ENCODE peak calls at places on chromosomes 5 and 9, in nine cellular contexts. One of them, this sample, is unnamed.

GRCh38 chr9:129109952-129110739 is 447 bp downstream of the CRAT start:
- DNase-seq in CD8-positive, alpha-beta T cell: no peak
- DNase-seq in prostate gland: no peak
- DNase-seq in A549: peak; percentile 40
- DNase-seq in thoracic aorta: no peak
- DNase-seq in IMR-90: peak; percentile 28
- DNase-seq in psoas muscle: peak; percentile 57
- DNase-seq in suprapubic skin: no peak
- DNase-seq in astrocyte: no peak
- DNase-seq in this sample: peak; percentile 80

GRCh38 chr9:34522091-34522887 is 501 bp downstream of the ENHO start:
- DNase-seq in CD8-positive, alpha-beta T cell: no peak
- DNase-seq in prostate gland: no peak
- DNase-seq in A549: no peak
- DNase-seq in thoracic aorta: no peak
- DNase-seq in IMR-90: no peak
- DNase-seq in psoas muscle: no peak
- DNase-seq in suprapubic skin: no peak
- DNase-seq in astrocyte: no peak
- DNase-seq in this sample: no peak

GRCh38 chr5:168472329-168472728 is 13.9 kb upstream of the RARS1 start:
- DNase-seq in CD8-positive, alpha-beta T cell: no peak
- DNase-seq in prostate gland: no peak
- DNase-seq in A549: no peak
- DNase-seq in thoracic aorta: no peak
- DNase-seq in IMR-90: peak; percentile 96
- DNase-seq in psoas muscle: no peak
- DNase-seq in suprapubic skin: no peak
- DNase-seq in astrocyte: peak; percentile 95
- DNase-seq in this sample: no peak

GRCh38 chr5:134289509-134290113 is 63.7 kb upstream of the PPP2CA start:
- DNase-seq in CD8-positive, alpha-beta T cell: no peak
- DNase-seq in prostate gland: peak; percentile 55
- DNase-seq in A549: peak; percentile 75
- DNase-seq in thoracic aorta: no peak
- DNase-seq in IMR-90: peak; percentile 83
- DNase-seq in psoas muscle: peak; percentile 17
- DNase-seq in suprapubic skin: no peak
- DNase-seq in astrocyte: peak; percentile 52
- DNase-seq in this sample: peak; percentile 66

GRCh38 chr5:179176571-179177230 is 116.5 kb downstream of the ZNF354C start:
- DNase-seq in CD8-positive, alpha-beta T cell: no peak
- DNase-seq in prostate gland: no peak
- DNase-seq in A549: no peak
- DNase-seq in thoracic aorta: no peak
- DNase-seq in IMR-90: no peak
- DNase-seq in psoas muscle: no peak
- DNase-seq in suprapubic skin: no peak
- DNase-seq in astrocyte: no peak
- DNase-seq in this sample: no peak

GRCh38 chr9:131237931-131238401 is 38.3 kb downstream of the FAM78A start:
- DNase-seq in CD8-positive, alpha-beta T cell: peak; percentile 71
- DNase-seq in prostate gland: peak; percentile 65
- DNase-seq in A549: no peak
- DNase-seq in thoracic aorta: peak; percentile 51
- DNase-seq in IMR-90: peak; percentile 88
- DNase-seq in psoas muscle: peak; percentile 59
- DNase-seq in suprapubic skin: no peak
- DNase-seq in astrocyte: peak; percentile 90
- DNase-seq in this sample: peak; percentile 86

GRCh38 chr5:132822650-132823480 is 7.6 kb downstream of the SHROOM1 start:
- DNase-seq in CD8-positive, alpha-beta T cell: no peak
- DNase-seq in prostate gland: no peak
- DNase-seq in A549: no peak
- DNase-seq in thoracic aorta: no peak
- DNase-seq in IMR-90: no peak
- DNase-seq in psoas muscle: no peak
- DNase-seq in suprapubic skin: peak; percentile 77
- DNase-seq in astrocyte: peak; percentile 38
- DNase-seq in this sample: no peak

GRCh38 chr5:93708442-93708841 is 33.0 kb downstream of the POU5F2 start:
- DNase-seq in CD8-positive, alpha-beta T cell: no peak
- DNase-seq in prostate gland: no peak
- DNase-seq in A549: no peak
- DNase-seq in thoracic aorta: no peak
- DNase-seq in IMR-90: no peak
- DNase-seq in psoas muscle: no peak
- DNase-seq in suprapubic skin: no peak
- DNase-seq in astrocyte: no peak
- DNase-seq in this sample: no peak

GRCh38 chr5:72441861-72442540 is 65.2 kb downstream of the ZNF366 start:
- DNase-seq in CD8-positive, alpha-beta T cell: no peak
- DNase-seq in prostate gland: no peak
- DNase-seq in A549: peak; percentile 34
- DNase-seq in thoracic aorta: peak; percentile 32
- DNase-seq in IMR-90: peak; percentile 97
- DNase-seq in psoas muscle: no peak
- DNase-seq in suprapubic skin: no peak
- DNase-seq in astrocyte: peak; percentile 95
- DNase-seq in this sample: peak; percentile 82

GRCh38 chr5:123051206-123051605 is 14.7 kb upstream of the PPIC start:
- DNase-seq in CD8-positive, alpha-beta T cell: no peak
- DNase-seq in prostate gland: no peak
- DNase-seq in A549: no peak
- DNase-seq in thoracic aorta: no peak
- DNase-seq in IMR-90: no peak
- DNase-seq in psoas muscle: no peak
- DNase-seq in suprapubic skin: no peak
- DNase-seq in astrocyte: no peak
- DNase-seq in this sample: no peak

GRCh38 chr5:56175465-56175864 is 57.7 kb downstream of the ANKRD55 start:
- DNase-seq in CD8-positive, alpha-beta T cell: no peak
- DNase-seq in prostate gland: no peak
- DNase-seq in A549: no peak
- DNase-seq in thoracic aorta: no peak
- DNase-seq in IMR-90: peak; percentile 84
- DNase-seq in psoas muscle: no peak
- DNase-seq in suprapubic skin: no peak
- DNase-seq in astrocyte: peak; percentile 80
- DNase-seq in this sample: peak; percentile 73

GRCh38 chr5:170572453-170572852 is 68.6 kb downstream of the KCNIP1 start:
- DNase-seq in CD8-positive, alpha-beta T cell: no peak
- DNase-seq in prostate gland: peak; percentile 57
- DNase-seq in A549: no peak
- DNase-seq in thoracic aorta: no peak
- DNase-seq in IMR-90: no peak
- DNase-seq in psoas muscle: no peak
- DNase-seq in suprapubic skin: no peak
- DNase-seq in astrocyte: peak; percentile 38
- DNase-seq in this sample: no peak

GRCh38 chr5:151023651-151024050 is 3.3 kb downstream of the GPX3 start:
- DNase-seq in CD8-positive, alpha-beta T cell: no peak
- DNase-seq in prostate gland: peak; percentile 75
- DNase-seq in A549: no peak
- DNase-seq in thoracic aorta: no peak
- DNase-seq in IMR-90: no peak
- DNase-seq in psoas muscle: peak; percentile 64
- DNase-seq in suprapubic skin: no peak
- DNase-seq in astrocyte: peak; percentile 66
- DNase-seq in this sample: no peak

GRCh38 chr5:138833726-138834480 is 41.2 kb downstream of the LRRTM2 start:
- DNase-seq in CD8-positive, alpha-beta T cell: no peak
- DNase-seq in prostate gland: no peak
- DNase-seq in A549: no peak
- DNase-seq in thoracic aorta: no peak
- DNase-seq in IMR-90: no peak
- DNase-seq in psoas muscle: no peak
- DNase-seq in suprapubic skin: no peak
- DNase-seq in astrocyte: no peak
- DNase-seq in this sample: no peak
- H3K4me1 ChIP-seq in CD8-positive, alpha-beta T cell: no peaks in the 10 kb centered on the region
- H3K4me1 ChIP-seq in prostate gland: no peaks in the 10 kb centered on the region
- H3K4me1 ChIP-seq in A549: no peaks in the 10 kb centered on the region
- H3K4me1 ChIP-seq in thoracic aorta: peaks cover 31% of the 10 kb centered on the region
- H3K4me1 ChIP-seq in IMR-90: peaks cover 6% of the 10 kb centered on the region
- H3K4me1 ChIP-seq in psoas muscle: peaks cover 25% of the 10 kb centered on the region
- H3K4me1 ChIP-seq in suprapubic skin: peaks cover 8% of the 10 kb centered on the region
- H3K4me1 ChIP-seq in astrocyte: peaks cover 11% of the 10 kb centered on the region
- H3K4me1 ChIP-seq in this sample: no peaks in the 10 kb centered on the region

GRCh38 chr9:127761491-127761904 is 17.0 kb downstream of the SH2D3C start:
- DNase-seq in CD8-positive, alpha-beta T cell: no peak
- DNase-seq in prostate gland: no peak
- DNase-seq in A549: no peak
- DNase-seq in thoracic aorta: no peak
- DNase-seq in IMR-90: no peak
- DNase-seq in psoas muscle: no peak
- DNase-seq in suprapubic skin: no peak
- DNase-seq in astrocyte: no peak
- DNase-seq in this sample: no peak
- H3K4me1 ChIP-seq in CD8-positive, alpha-beta T cell: peaks cover 26% of the 10 kb centered on the region
- H3K4me1 ChIP-seq in prostate gland: no peaks in the 10 kb centered on the region
- H3K4me1 ChIP-seq in A549: no peaks in the 10 kb centered on the region
- H3K4me1 ChIP-seq in thoracic aorta: no peaks in the 10 kb centered on the region
- H3K4me1 ChIP-seq in IMR-90: no peaks in the 10 kb centered on the region
- H3K4me1 ChIP-seq in psoas muscle: peaks cover 4% of the 10 kb centered on the region
- H3K4me1 ChIP-seq in suprapubic skin: peaks cover 20% of the 10 kb centered on the region
- H3K4me1 ChIP-seq in astrocyte: no peaks in the 10 kb centered on the region
- H3K4me1 ChIP-seq in this sample: no peaks in the 10 kb centered on the region

GRCh38 chr5:172872997-172873491 is 39.0 kb downstream of the ERGIC1 start:
- DNase-seq in CD8-positive, alpha-beta T cell: no peak
- DNase-seq in prostate gland: peak; percentile 70
- DNase-seq in A549: no peak
- DNase-seq in thoracic aorta: no peak
- DNase-seq in IMR-90: peak; percentile 64
- DNase-seq in psoas muscle: peak; percentile 88
- DNase-seq in suprapubic skin: no peak
- DNase-seq in astrocyte: peak; percentile 63
- DNase-seq in this sample: peak; percentile 96
- H3K4me1 ChIP-seq in CD8-positive, alpha-beta T cell: peaks cover 12% of the 10 kb centered on the region
- H3K4me1 ChIP-seq in prostate gland: peaks cover 34% of the 10 kb centered on the region
- H3K4me1 ChIP-seq in A549: peaks cover 86% of the 10 kb centered on the region
- H3K4me1 ChIP-seq in thoracic aorta: peaks cover 85% of the 10 kb centered on the region
- H3K4me1 ChIP-seq in IMR-90: peaks cover 47% of the 10 kb centered on the region
- H3K4me1 ChIP-seq in psoas muscle: peaks cover 77% of the 10 kb centered on the region
- H3K4me1 ChIP-seq in suprapubic skin: peaks cover 61% of the 10 kb centered on the region
- H3K4me1 ChIP-seq in astrocyte: peaks cover 65% of the 10 kb centered on the region
- H3K4me1 ChIP-seq in this sample: peaks cover 71% of the 10 kb centered on the region

DNA sequence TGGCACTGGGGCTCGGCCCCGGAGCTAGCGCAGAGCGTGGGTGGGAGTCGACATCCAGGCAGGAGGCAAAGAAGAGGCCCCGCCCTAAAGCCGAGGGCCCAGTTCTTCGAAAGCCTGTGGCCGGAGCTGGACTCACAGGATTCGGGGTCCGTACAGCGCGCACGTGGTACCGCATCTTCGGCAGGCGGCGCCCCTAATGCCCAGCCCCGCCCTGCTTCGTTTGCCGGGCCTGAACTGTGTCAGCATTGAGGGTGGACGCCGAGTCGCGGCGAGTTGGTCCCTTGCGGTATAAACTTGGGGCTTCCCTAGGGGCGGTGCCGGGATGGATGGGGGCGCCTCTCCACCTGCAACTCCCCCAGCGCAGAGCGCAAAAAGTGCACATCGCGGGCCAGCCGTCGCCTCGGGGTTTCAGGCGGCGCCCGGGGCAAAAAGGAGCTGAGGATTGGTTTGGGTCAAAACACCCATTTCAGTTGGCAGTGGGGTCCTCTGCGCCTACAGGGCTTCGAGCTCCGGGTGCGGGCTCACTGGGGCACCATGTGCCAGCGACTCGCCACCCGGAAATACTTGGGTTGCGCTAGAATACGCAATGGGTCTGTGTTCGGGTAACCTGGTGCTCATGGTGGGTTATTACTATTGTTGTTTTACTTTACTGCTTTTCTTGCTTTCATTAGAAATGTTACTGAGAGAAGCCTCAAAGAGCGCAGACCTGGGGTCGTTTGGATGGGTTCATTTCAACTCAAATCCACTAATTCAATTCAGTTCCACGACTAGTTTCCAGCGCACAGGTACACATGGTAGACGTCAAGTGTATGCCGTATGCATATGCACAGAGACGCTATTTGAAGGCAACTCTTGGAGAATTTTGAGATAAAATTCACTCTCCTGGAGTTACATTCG is 3.9 kb upstream of the PAX5 start:
- DNase-seq in CD8-positive, alpha-beta T cell: no peak
- DNase-seq in prostate gland: no peak
- DNase-seq in A549: no peak
- DNase-seq in thoracic aorta: no peak
- DNase-seq in IMR-90: no peak
- DNase-seq in psoas muscle: no peak
- DNase-seq in suprapubic skin: no peak
- DNase-seq in astrocyte: no peak
- DNase-seq in this sample: no peak
- H3K4me1 ChIP-seq in CD8-positive, alpha-beta T cell: peaks cover 48% of the 10 kb centered on the region
- H3K4me1 ChIP-seq in prostate gland: peaks cover 4% of the 10 kb centered on the region
- H3K4me1 ChIP-seq in A549: peaks cover 19% of the 10 kb centered on the region
- H3K4me1 ChIP-seq in thoracic aorta: peaks cover 44% of the 10 kb centered on the region
- H3K4me1 ChIP-seq in IMR-90: no peaks in the 10 kb centered on the region
- H3K4me1 ChIP-seq in psoas muscle: peaks cover 22% of the 10 kb centered on the region
- H3K4me1 ChIP-seq in suprapubic skin: peaks cover 45% of the 10 kb centered on the region
- H3K4me1 ChIP-seq in astrocyte: peaks cover 11% of the 10 kb centered on the region
- H3K4me1 ChIP-seq in this sample: peaks cover 16% of the 10 kb centered on the region

DNA sequence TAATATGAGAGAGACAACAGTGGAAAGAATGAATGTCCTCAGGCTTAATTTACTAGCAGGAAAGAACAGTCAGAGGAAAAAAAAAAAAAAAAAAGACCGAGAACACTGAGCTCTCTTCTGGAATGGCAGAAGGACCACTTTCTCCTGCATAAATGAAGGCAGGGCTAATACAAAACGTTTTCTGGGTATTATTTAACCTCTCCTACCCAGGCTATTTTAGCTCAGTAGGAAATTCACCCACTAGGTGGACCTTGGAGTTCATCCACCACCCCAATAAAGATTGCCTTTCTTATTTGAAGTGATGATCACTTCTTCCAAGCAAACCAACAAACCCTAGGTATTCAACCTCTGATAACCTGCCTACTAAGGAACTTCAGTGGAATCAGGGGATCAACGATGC is 3.7 kb downstream of the GLIS3 start:
- DNase-seq in CD8-positive, alpha-beta T cell: no peak
- DNase-seq in prostate gland: no peak
- DNase-seq in A549: peak; percentile 24
- DNase-seq in thoracic aorta: no peak
- DNase-seq in IMR-90: no peak
- DNase-seq in psoas muscle: no peak
- DNase-seq in suprapubic skin: no peak
- DNase-seq in astrocyte: no peak
- DNase-seq in this sample: no peak
- H3K4me1 ChIP-seq in CD8-positive, alpha-beta T cell: peaks cover 12% of the 10 kb centered on the region
- H3K4me1 ChIP-seq in prostate gland: no peaks in the 10 kb centered on the region
- H3K4me1 ChIP-seq in A549: peaks cover 64% of the 10 kb centered on the region
- H3K4me1 ChIP-seq in thoracic aorta: peaks cover 44% of the 10 kb centered on the region
- H3K4me1 ChIP-seq in IMR-90: peaks cover 12% of the 10 kb centered on the region
- H3K4me1 ChIP-seq in psoas muscle: peaks cover 6% of the 10 kb centered on the region
- H3K4me1 ChIP-seq in suprapubic skin: peaks cover 25% of the 10 kb centered on the region
- H3K4me1 ChIP-seq in astrocyte: peaks cover 60% of the 10 kb centered on the region
- H3K4me1 ChIP-seq in this sample: peaks cover 26% of the 10 kb centered on the region